ENCODE peak calls at places on chromosomes 4 and X, in ten cellular contexts. W is suprapubic skin, D is HCT116, C is tibial nerve, V is H1, N is lower leg skin, G is esophagus squamous epithelium, R is transverse colon, K is IMR-90, E is A549. X is an unnamed sample.

GRCh38 chr4:139869810-139870209 is 204.2 kb downstream of the MGST2 start:
- DNase-seq in W (no peak), D (no peak), C (no peak), V (no peak), N (no peak), G (no peak), R (no peak), K (no peak), E (no peak), X (no peak)

GRCh38 chr4:3832536-3833220 is 66.5 kb downstream of the ADRA2C start:
- DNase-seq in W (no peak), D (no peak), C (no peak), V (no peak), N (no peak), G (no peak), R (no peak), K (no peak), E (no peak), X (no peak)

GRCh38 chr4:150598906-150599305 is 17.0 kb downstream of the MAB21L2 start:
- DNase-seq in W (no peak), D (no peak), C (no peak), V (no peak), N (no peak), G (no peak), R (no peak), K (no peak), E (no peak), X (no peak)

GRCh38 chrX:140274761-140275525 is 229.9 kb downstream of the SOX3 start:
- DNase-seq in W (no peak), D (no peak), C (no peak), V (no peak), N (no peak), G (no peak), R (no peak), K (peak), E (no peak), X (no peak)

GRCh38 chrX:12975999-12976558 is 1.2 kb downstream of the TMSB4X start:
- DNase-seq in W (no peak), D (no peak), C (peak), V (no peak), N (no peak), G (no peak), R (no peak), K (peak), E (peak), X (no peak)

GRCh38 chr4:184408021-184408710 is 66.2 kb downstream of the IRF2 start:
- DNase-seq in W (no peak), D (no peak), C (no peak), V (no peak), N (no peak), G (no peak), R (no peak), K (peak), E (no peak), X (no peak)

GRCh38 chr4:38688676-38689355 is 24.8 kb downstream of the KLF3 start:
- DNase-seq in W (no peak), D (no peak), C (no peak), V (no peak), N (no peak), G (no peak), R (no peak), K (no peak), E (no peak), X (no peak)

GRCh38 chrX:69282893-69283690 is 117.8 kb upstream of the PJA1 start:
- DNase-seq in W (no peak), D (no peak), C (no peak), V (no peak), N (no peak), G (no peak), R (no peak), K (no peak), E (no peak), X (no peak)

GRCh38 chr4:66052426-66052825 is 382.1 kb upstream of the EPHA5 start:
- DNase-seq in W (no peak), D (no peak), C (no peak), V (no peak), N (no peak), G (no peak), R (no peak), K (no peak), E (no peak), X (no peak)

GRCh38 chr4:76767983-76768382 is 130.0 kb downstream of the SOWAHB start:
- DNase-seq in W (no peak), D (no peak), C (no peak), V (no peak), N (no peak), G (no peak), R (no peak), K (peak), E (no peak), X (no peak)

GRCh38 chr4:23237771-23238170 is 545.0 kb downstream of the GBA3 start:
- DNase-seq in W (no peak), D (no peak), C (no peak), V (no peak), N (peak), G (no peak), R (no peak), K (no peak), E (no peak), X (no peak)

GRCh38 chr4:114599231-114600065 is 841 bp downstream of the UGT8 start:
- DNase-seq in W (no peak), D (peak), C (no peak), V (peak), N (no peak), G (peak), R (peak), K (no peak), E (no peak), X (no peak)

GRCh38 chr4:90126805-90127204 is 389 bp upstream of the CCSER1 start:
- DNase-seq in W (no peak), D (no peak), C (no peak), V (no peak), N (no peak), G (no peak), R (no peak), K (no peak), E (no peak), X (no peak)

GRCh38 chr4:770022-770421 is 55.9 kb downstream of the CPLX1 start:
- DNase-seq in W (no peak), D (no peak), C (no peak), V (no peak), N (no peak), G (no peak), R (no peak), K (peak), E (no peak), X (no peak)

GRCh38 chr4:3096207-3096606 is 21.7 kb downstream of the HTT start:
- DNase-seq in W (no peak), D (no peak), C (no peak), V (no peak), N (no peak), G (no peak), R (no peak), K (no peak), E (no peak), X (no peak)

GRCh38 chr4:26171953-26172352 is 148.9 kb upstream of the RBPJ start:
- DNase-seq in W (no peak), D (no peak), C (no peak), V (no peak), N (no peak), G (no peak), R (no peak), K (peak), E (no peak), X (no peak)

GRCh38 chr4:187550256-187550950 is 445.2 kb upstream of the ZFP42 start:
- DNase-seq in W (no peak), D (peak), C (no peak), V (no peak), N (no peak), G (no peak), R (no peak), K (peak), E (no peak), X (no peak)

GRCh38 chr4:64230709-64231310 is 178.4 kb downstream of the TECRL start:
- DNase-seq in W (no peak), D (peak), C (no peak), V (no peak), N (no peak), G (no peak), R (no peak), K (peak), E (no peak), X (no peak)

GRCh38 chr4:127383666-127384065 is 249.1 kb upstream of the INTU start:
- DNase-seq in W (no peak), D (no peak), C (no peak), V (no peak), N (no peak), G (no peak), R (no peak), K (no peak), E (no peak), X (no peak)

GRCh38 chrX:53056292-53056691 is 7.7 kb downstream of the GPR173 start:
- DNase-seq in W (no peak), D (no peak), C (no peak), V (no peak), N (no peak), G (no peak), R (no peak), K (peak), E (no peak), X (no peak)

GRCh38 chr4:41154814-41155177 is 59.5 kb downstream of the APBB2 start:
- DNase-seq in W (no peak), D (no peak), C (no peak), V (no peak), N (no peak), G (no peak), R (no peak), K (no peak), E (no peak), X (no peak)

GRCh38 chr4:87081826-87082225 is 138.6 kb downstream of the KLHL8 start:
- DNase-seq in W (no peak), D (no peak), C (no peak), V (no peak), N (no peak), G (no peak), R (no peak), K (no peak), E (no peak), X (no peak)

GRCh38 chr4:68732653-68733466 is 62.4 kb upstream of the UGT2B15 start:
- DNase-seq in W (no peak), D (no peak), C (no peak), V (no peak), N (no peak), G (no peak), R (no peak), K (no peak), E (peak), X (no peak)

GRCh38 chrX:123422875-123423274 is 238.8 kb downstream of the GRIA3 start:
- DNase-seq in W (no peak), D (no peak), C (peak), V (no peak), N (no peak), G (no peak), R (peak), K (peak), E (peak), X (no peak)

GRCh38 chr4:3233391-3234071 is 15.4 kb upstream of the MSANTD1 start:
- DNase-seq in W (no peak), D (no peak), C (no peak), V (no peak), N (no peak), G (no peak), R (no peak), K (peak), E (no peak), X (no peak)

GRCh38 chr4:48033825-48034413 is 17.3 kb downstream of the NIPAL1 start:
- DNase-seq in W (no peak), D (peak), C (peak), V (peak), N (no peak), G (no peak), R (peak), K (peak), E (no peak), X (no peak)

GRCh38 chr4:123505457-123506310 is 109.1 kb downstream of the SPRY1 start:
- DNase-seq in W (peak), D (no peak), C (peak), V (peak), N (no peak), G (no peak), R (peak), K (peak), E (no peak), X (no peak)
- TF ChIP-seq POLR2A in W (no peak), D (no peak), C (no peak), V (peak), N (no peak), G (no peak), R (no peak), K (no peak), E (no peak), X (no peak)

GRCh38 chr4:70405765-70406164 is 8.0 kb downstream of the OPRPN start:
- DNase-seq in W (no peak), D (no peak), C (no peak), V (no peak), N (no peak), G (no peak), R (no peak), K (no peak), E (no peak), X (no peak)

GRCh38 chr4:70397580-70397979 is at the start of gene OPRPN:
- DNase-seq in W (no peak), D (no peak), C (no peak), V (no peak), N (no peak), G (no peak), R (no peak), K (no peak), E (no peak), X (no peak)

GRCh38 chr4:70399319-70399718 is 1.6 kb downstream of the OPRPN start:
- DNase-seq in W (no peak), D (no peak), C (no peak), V (no peak), N (no peak), G (no peak), R (no peak), K (no peak), E (no peak), X (no peak)

DNA sequence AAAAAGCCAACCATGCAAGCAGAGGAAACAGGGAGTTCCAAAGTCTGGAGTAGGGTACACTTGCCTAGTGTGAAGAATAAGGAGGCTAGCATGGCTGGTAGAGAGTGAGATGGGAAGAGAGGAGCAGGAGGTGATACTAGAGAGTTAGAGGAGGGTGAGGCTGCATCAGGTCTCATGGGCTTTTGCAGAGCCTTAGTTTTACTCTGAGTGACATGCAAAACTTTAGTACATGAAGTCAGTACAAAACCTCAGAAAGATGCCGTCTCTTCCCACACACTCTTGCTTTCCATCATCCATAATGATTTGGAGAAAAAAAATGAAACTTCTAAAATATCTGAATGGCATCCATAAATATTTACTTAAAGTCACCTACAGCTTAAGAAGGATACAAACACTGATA is 5.0 kb downstream of the OPRPN start:
- DNase-seq in W (no peak), D (no peak), C (no peak), V (no peak), N (no peak), G (no peak), R (no peak), K (no peak), E (no peak), X (no peak)
- H3K4me3 ChIP-seq in W (no peak), D (no peak), C (no peak), V (no peak), N (no peak), G (no peak), R (no peak), K (no peak), E (no peak), X (no peak)

GRCh38 chrX:18886005-18886343 is 97.9 kb downstream of the PHKA2 start:
- DNase-seq in W (no peak), D (no peak), C (no peak), V (no peak), N (no peak), G (no peak), R (no peak), K (no peak), E (no peak), X (no peak)
- TF ChIP-seq POLR2A in W (no peak), D (no peak), C (no peak), V (no peak), N (no peak), G (no peak), R (no peak), K (no peak), E (no peak), X (no peak)

GRCh38 chr4:147836807-147837206 is 104.9 kb downstream of the ARHGAP10 start:
- DNase-seq in W (no peak), D (no peak), C (no peak), V (no peak), N (no peak), G (no peak), R (no peak), K (no peak), E (no peak), X (no peak)
- H3K4me3 ChIP-seq in W (no peak), D (no peak), C (no peak), V (no peak), N (no peak), G (no peak), R (no peak), K (no peak), E (no peak), X (no peak)

DNA sequence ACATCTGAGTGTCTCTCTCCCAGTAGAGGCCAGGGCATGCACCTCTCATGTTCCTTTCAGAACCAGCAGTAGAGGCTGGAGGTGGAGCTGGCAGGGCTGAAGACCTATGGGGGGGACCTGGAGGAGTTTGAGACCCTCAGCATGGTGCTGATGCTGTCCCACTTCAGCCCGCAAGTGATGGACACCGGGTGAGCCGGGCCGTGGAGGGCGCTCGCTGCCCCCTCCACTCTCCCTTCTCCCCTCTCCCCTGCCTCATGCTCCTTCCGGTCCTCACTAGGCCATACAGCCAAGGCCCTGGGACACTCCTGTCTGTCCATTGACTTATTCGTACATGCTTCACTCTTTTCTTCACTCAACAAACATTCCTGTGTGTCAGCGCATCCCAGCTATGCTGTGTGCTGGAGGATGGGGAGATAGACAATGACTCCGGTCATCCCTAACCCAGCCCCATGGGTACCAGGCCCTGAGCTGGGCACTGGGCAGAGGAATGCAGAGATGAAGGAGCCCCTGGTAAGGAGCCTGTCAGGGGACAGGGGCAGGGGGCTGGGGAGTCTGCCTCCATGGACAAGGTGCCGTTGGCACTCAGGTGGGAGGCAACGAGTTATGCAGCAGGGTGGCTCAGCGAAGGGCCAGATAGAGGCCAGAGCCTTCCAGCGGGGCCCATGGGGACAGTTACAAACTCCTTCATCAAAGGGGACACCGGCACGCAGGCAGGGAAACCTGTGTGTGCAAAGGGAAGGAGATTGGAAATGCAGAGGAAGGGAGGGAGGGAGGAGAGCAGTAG is 28.4 kb upstream of the WFS1 start:
- DNase-seq in W (no peak), D (no peak), C (no peak), V (no peak), N (no peak), G (no peak), R (no peak), K (no peak), E (no peak), X (no peak)
- TF ChIP-seq POLR2A in W (no peak), D (no peak), C (no peak), V (no peak), N (no peak), G (no peak), R (no peak), K (no peak), E (no peak), X (no peak)

DNA sequence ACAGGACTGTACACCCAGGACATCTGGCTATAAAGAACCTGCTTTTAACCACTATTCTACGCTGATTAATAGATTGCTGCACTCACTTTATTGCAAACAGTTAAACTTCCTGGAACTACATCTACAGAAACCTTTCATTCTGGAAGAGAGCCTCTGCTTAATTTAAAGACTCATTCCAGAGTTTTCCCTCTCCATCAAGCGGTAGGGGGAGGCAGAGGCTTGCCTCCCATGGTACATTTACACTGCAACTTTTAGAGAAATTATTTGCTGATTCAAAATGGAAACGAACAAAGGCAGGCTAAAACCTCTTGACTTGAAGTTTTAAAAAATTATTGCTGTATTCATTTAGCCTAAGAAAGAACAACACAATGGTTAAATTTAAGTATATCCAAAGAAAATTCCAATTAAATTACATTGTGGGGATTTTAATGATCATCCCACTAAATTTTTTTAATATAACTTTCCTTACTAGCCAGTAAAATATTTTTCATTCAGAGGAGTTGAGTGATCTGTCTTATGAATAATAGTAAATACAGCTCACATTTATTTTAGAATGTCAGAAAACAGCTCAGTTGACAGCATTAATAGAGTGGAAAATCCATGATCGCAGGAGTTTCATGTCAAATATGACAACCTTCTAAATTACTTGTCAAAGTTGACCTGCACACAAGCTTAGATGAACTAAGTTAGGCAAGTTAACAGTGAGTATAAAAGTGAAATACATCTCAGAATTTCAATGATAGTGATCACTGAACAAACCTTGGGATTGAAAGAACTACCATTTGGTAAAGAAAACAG is 46.3 kb upstream of the PCDH10 start:
- DNase-seq in W (no peak), D (no peak), C (no peak), V (no peak), N (no peak), G (no peak), R (no peak), K (no peak), E (no peak), X (no peak)
- H3K4me3 ChIP-seq in W (no peak), D (no peak), C (no peak), V (no peak), N (no peak), G (no peak), R (no peak), K (no peak), E (no peak), X (no peak)

GRCh38 chrX:17736856-17737706 is at the start of gene SCML1:
- DNase-seq in W (peak), D (peak), C (peak), V (peak), N (peak), G (peak), R (peak), K (peak), E (peak), X (peak)

GRCh38 chrX:17738002-17738713 is 865 bp downstream of the SCML1 start:
- DNase-seq in W (no peak), D (no peak), C (peak), V (peak), N (peak), G (no peak), R (peak), K (peak), E (no peak), X (no peak)

GRCh38 chrX:17738737-17739535 is 1.6 kb downstream of the SCML1 start:
- DNase-seq in W (no peak), D (no peak), C (no peak), V (no peak), N (no peak), G (no peak), R (no peak), K (no peak), E (no peak), X (no peak)

GRCh38 chrX:17736478-17736855 is 826 bp upstream of the SCML1 start:
- DNase-seq in W (no peak), D (no peak), C (no peak), V (no peak), N (no peak), G (no peak), R (no peak), K (no peak), E (no peak), X (no peak)

DNA sequence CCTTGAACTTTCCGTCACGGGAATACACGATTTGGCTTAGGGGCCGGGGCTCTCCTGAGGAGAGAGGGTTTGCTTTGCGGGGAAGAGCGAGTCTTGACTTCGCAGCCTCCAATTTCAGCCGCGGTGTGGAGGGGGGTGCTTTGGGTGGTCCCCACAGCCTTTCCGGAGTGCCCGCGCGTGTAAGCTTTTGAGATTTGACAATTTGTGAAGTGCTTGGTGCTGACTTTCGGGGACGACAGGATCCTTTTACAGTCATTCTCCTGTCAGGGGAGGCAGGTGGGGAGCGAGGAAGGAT is 361 bp downstream of the SCML1 start:
- DNase-seq in W (no peak), D (no peak), C (no peak), V (no peak), N (no peak), G (no peak), R (no peak), K (no peak), E (no peak), X (no peak)
- TF ChIP-seq POLR2A in W (no peak), D (no peak), C (no peak), V (no peak), N (no peak), G (no peak), R (no peak), K (no peak), E (no peak), X (no peak)

GRCh38 chr4:186265683-186266648 is at the start of gene F11:
- DNase-seq in W (no peak), D (no peak), C (no peak), V (no peak), N (no peak), G (no peak), R (no peak), K (no peak), E (no peak), X (no peak)
- H3K4me3 ChIP-seq in W (no peak), D (no peak), C (no peak), V (no peak), N (no peak), G (no peak), R (no peak), K (no peak), E (no peak), X (no peak)

GRCh38 chrX:47217121-47217851 is 1.2 kb upstream of the CDK16 start:
- DNase-seq in W (no peak), D (no peak), C (no peak), V (no peak), N (peak), G (no peak), R (no peak), K (peak), E (peak), X (peak)
- TF ChIP-seq POLR2A in W (no peak), D (no peak), C (no peak), V (no peak), N (no peak), G (no peak), R (peak), K (no peak), E (no peak), X (peak)

X was measured in vagina.